ENCODE peak calls at places on chromosomes 4 and X, in four cellular contexts. O, Q, F and W are unnamed samples.

GRCh38 chr4:6702761-6703160 is 6.9 kb downstream of the MRFAP1L1 start:
- DNase-seq in O (no peak), Q (no peak), F (no peak), W (no peak)

GRCh38 chr4:17544205-17544604 is 29.2 kb downstream of the CLRN2 start:
- DNase-seq in O (no peak), Q (no peak), F (no peak), W (no peak)

GRCh38 chr4:1417522-1418390 is 11.5 kb upstream of the NKX1-1 start:
- DNase-seq in O (no peak), Q (no peak), F (no peak), W (no peak)

GRCh38 chr4:82043081-82043808 is 330.5 kb downstream of the HNRNPD start:
- DNase-seq in O (no peak), Q (no peak), F (no peak), W (no peak)

GRCh38 chrX:70656304-70656703 is 211.7 kb downstream of the DLG3 start:
- DNase-seq in O (no peak), Q (no peak), F (no peak), W (no peak)

GRCh38 chrX:129545408-129545807 is 5.3 kb downstream of the OCRL start:
- DNase-seq in O (no peak), Q (no peak), F (no peak), W (no peak)

GRCh38 chrX:87663421-87663820 is 145.8 kb downstream of the KLHL4 start:
- DNase-seq in O (no peak), Q (no peak), F (no peak), W (no peak)

GRCh38 chr4:74158561-74159396 is 861 bp downstream of the MTHFD2L start:
- DNase-seq in O (no peak), Q (no peak), F (peak; percentile 68), W (no peak)

GRCh38 chr4:161496-162284 is 37.4 kb downstream of the ZNF718 start:
- DNase-seq in O (peak; percentile 6), Q (no peak), F (peak; percentile 3), W (no peak)

GRCh38 chrX:80812176-80812575 is 2.5 kb upstream of the BRWD3 start:
- DNase-seq in O (no peak), Q (no peak), F (no peak), W (no peak)

GRCh38 chr4:78799551-78800495 is 23.7 kb downstream of the BMP2K start:
- DNase-seq in O (no peak), Q (no peak), F (no peak), W (no peak)

DNA sequence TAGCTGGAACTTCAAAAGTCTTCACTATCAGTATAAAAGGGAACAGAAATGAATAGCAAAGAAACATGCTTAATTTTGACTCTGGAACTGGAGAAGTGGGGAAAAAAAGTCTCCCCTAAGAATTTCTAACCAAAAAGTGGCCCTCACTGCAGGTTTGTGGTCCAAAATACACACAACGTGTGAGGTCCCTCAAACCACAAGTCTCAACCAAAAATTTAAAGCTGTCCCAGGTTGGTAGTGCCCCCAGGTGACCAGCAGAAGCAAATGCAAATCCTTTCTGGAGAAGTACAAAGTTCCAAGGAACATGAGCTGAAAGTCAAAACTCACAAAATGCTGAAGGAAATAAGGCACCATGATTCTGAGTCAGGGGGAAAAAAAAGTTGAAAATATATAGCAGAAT is 23.6 kb upstream of the VAMP7 start:
- DNase-seq in O (no peak), Q (no peak), F (peak; percentile 11), W (no peak)
- TF ChIP-seq CTCF in O (peak; percentile 26), Q (no peak), F (peak; percentile 23), W (peak; percentile 17)

DNA sequence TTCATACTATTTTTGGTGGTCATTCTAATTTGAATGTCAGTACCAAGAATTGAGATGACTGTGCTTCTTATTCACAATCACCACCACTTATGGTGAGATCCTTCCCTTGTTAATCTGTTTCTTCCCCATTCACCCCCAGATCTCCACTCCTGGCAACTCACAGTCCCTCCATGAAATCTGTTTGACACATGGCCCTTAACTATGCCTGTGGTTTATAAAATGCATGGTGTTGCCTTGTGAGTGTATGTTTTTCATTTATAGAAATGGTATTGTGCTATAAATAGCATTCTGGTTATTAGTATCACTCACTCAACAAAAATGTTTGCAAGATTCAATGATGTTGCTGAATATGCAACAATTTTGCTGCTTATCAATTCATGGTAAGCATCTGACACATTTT is 131.0 kb downstream of the PRKX start:
- DNase-seq in O (no peak), Q (no peak), F (peak; percentile 31), W (no peak)
- TF ChIP-seq CTCF in O (no peak), Q (no peak), F (no peak), W (no peak)

GRCh38 chr4:144574004-144574403 is 72.0 kb upstream of the HHIP start:
- DNase-seq in O (no peak), Q (no peak), F (no peak), W (no peak)
- TF ChIP-seq CTCF in O (no peak), Q (no peak), F (no peak), W (no peak)

GRCh38 chr4:120919358-120919757 is 3.2 kb downstream of the PRDM5 start:
- DNase-seq in O (no peak), Q (no peak), F (no peak), W (no peak)
- TF ChIP-seq CTCF in O (no peak), Q (no peak), F (peak; percentile 21), W (no peak)

GRCh38 chr4:40413396-40413795 is 78.3 kb downstream of the CHRNA9 start:
- DNase-seq in O (no peak), Q (no peak), F (no peak), W (no peak)

GRCh38 chr4:40418430-40419230 is 83.5 kb downstream of the CHRNA9 start:
- DNase-seq in O (no peak), Q (no peak), F (no peak), W (no peak)

GRCh38 chr4:40419231-40419912 is 84.2 kb downstream of the CHRNA9 start:
- DNase-seq in O (no peak), Q (no peak), F (no peak), W (no peak)

GRCh38 chr4:40417941-40418340 is 82.8 kb downstream of the CHRNA9 start:
- DNase-seq in O (no peak), Q (no peak), F (no peak), W (no peak)

DNA sequence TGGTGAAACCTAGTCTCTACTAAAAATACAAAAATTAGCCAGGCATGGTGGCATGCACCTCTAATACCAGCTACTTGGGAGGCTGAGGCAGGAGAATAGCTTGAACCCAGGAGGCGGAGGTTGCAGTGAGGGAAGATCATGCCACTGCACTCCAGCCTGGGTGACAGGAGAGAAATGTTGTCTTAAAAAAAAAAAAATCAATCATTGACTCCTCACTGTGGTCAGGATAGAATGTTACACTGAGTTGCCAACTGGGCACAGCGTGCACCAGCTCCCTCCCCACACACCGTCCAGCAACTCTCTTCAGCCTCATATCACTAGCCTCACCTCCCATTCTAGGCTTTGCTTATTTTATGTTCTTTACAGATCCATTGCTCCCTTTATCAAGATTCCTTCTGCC is 79.5 kb downstream of the CHRNA9 start:
- DNase-seq in O (no peak), Q (no peak), F (no peak), W (no peak)
- TF ChIP-seq CTCF in O (no peak), Q (no peak), F (no peak), W (no peak)

GRCh38 chrX:137194164-137194563 is 160.4 kb upstream of the GPR101 start:
- DNase-seq in O (no peak), Q (no peak), F (peak; percentile 18), W (peak; percentile 7)
- TF ChIP-seq CTCF in O (peak; percentile 61), Q (peak; percentile 39), F (peak; percentile 51), W (peak; percentile 31)

DNA sequence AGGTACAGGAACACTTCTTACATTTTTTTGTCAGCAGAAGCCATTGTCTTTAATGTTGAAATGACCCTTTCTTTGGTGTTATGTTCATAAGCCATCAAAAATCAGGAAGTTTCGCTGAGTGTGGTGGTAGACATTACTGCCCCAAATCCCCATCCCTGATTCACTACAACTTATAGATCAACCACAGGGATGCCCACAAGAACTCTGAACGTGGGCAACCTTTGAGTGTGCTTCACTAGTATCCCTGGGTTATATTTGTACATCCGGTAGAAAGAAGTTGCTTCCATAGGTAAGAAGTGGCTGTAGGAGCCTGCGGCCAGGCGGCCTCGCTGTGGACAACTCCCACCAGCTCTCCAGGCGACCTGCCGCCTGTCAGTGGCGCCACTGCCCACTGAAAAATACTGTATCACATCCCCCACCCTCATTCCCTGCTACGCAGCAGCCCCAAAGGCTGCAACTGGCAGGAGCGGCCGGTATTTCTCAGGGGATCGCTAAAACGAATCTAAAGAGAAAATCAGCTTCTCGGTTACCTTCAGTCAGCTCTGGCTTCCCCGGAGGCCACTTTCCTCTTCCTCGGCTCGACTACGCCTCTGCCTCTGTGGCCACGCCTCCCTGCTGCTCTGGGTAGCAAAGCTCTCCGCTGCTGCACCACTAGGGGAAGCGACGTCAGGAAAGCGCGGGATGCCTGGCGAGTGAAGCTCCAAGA is 13.9 kb upstream of the ETDC start:
- DNase-seq in O (peak; percentile 50), Q (peak; percentile 52), F (peak; percentile 37), W (peak; percentile 63)
- TF ChIP-seq CTCF in O (no peak), Q (no peak), F (peak; percentile 11), W (peak; percentile 9)

GRCh38 chr4:40713798-40714197 is 36.0 kb upstream of the NSUN7 start:
- DNase-seq in O (no peak), Q (no peak), F (no peak), W (no peak)
- TF ChIP-seq CTCF in O (no peak), Q (no peak), F (no peak), W (no peak)

GRCh38 chr4:152937535-152938236 is 1.6 kb downstream of the FHDC1 start:
- DNase-seq in O (peak; percentile 52), Q (peak; percentile 76), F (peak; percentile 40), W (peak; percentile 59)

GRCh38 chr4:152936446-152937279 is 540 bp downstream of the FHDC1 start:
- DNase-seq in O (peak; percentile 42), Q (peak; percentile 57), F (peak; percentile 21), W (peak; percentile 67)

GRCh38 chr4:152937280-152937534 is 1.1 kb downstream of the FHDC1 start:
- DNase-seq in O (no peak), Q (no peak), F (no peak), W (no peak)

GRCh38 chr4:152935138-152935537 is 985 bp upstream of the FHDC1 start:
- DNase-seq in O (no peak), Q (no peak), F (no peak), W (peak; percentile 51)

DNA sequence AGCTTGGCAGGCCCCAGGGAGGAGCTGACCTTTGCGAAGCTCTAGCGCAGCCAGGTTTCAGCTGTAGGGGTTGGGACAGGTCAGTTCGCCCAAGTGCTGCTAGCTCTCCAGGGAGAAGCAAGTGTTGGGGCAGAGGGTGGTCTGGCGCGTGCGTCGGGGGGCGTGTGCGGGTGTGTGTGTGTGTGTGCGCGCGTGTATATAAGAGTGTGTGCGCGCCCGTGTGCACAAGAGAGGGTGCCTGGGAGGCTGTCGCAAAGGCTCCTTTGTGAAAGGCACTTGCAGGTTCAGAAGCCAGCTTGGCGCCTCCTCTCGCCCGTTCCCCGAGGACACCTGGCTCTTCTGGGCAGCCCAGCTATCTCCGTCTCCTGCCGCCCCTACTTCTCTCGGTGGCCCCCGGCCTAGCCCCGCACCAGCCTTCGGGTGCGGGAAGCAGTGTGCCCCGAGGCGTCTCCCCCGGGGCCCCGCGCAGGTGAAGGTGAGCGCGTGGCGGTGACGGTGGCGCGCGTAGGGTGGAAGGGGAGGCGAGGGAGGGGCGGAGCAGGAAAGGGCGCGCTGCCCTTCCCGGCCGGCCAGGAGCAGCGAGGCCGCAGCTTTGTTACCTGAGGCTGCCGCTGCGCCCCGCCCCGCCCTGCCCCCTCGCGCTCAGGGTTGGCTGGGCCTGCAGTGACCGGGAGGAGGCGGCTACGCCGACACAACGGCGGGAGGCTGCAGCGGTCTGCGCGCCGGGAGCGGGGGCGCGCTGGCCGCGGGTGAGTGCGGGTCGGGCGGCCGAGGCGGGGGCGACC is at the start of gene FHDC1:
- DNase-seq in O (peak; percentile 43), Q (no peak), F (no peak), W (peak; percentile 56)
- TF ChIP-seq CTCF in O (no peak), Q (no peak), F (no peak), W (no peak)